ENCODE peak calls at places on chromosomes 6 and 20, in five cellular contexts. One of them, this sample, is unnamed.

GRCh38 chr6:38724343-38724742 is 9.2 kb downstream of the DNAH8 start:
- DNase-seq in epithelial cell of esophagus: peak
- DNase-seq in amygdala: no peak
- DNase-seq in IMR-90: no peak
- DNase-seq in RCC 7860: no peak
- DNase-seq in this sample: no peak

GRCh38 chr6:31901415-31901952 is 402 bp downstream of the ZBTB12 start:
- DNase-seq in RCC 7860: no peak
- DNase-seq in IMR-90: peak
- DNase-seq in amygdala: peak
- DNase-seq in epithelial cell of esophagus: peak
- DNase-seq in this sample: peak

GRCh38 chr6:158415666-158416065 is 103.4 kb downstream of the TULP4 start:
- DNase-seq in epithelial cell of esophagus: no peak
- DNase-seq in RCC 7860: no peak
- DNase-seq in IMR-90: no peak
- DNase-seq in amygdala: no peak
- DNase-seq in this sample: peak

GRCh38 chr6:16681260-16681873 is 79.9 kb downstream of the ATXN1 start:
- DNase-seq in IMR-90: peak
- DNase-seq in RCC 7860: peak
- DNase-seq in amygdala: no peak
- DNase-seq in epithelial cell of esophagus: peak
- DNase-seq in this sample: peak

GRCh38 chr6:158047120-158047518 is 65.5 kb downstream of the SYNJ2 start:
- DNase-seq in epithelial cell of esophagus: no peak
- DNase-seq in RCC 7860: peak
- DNase-seq in IMR-90: peak
- DNase-seq in amygdala: no peak
- DNase-seq in this sample: peak

GRCh38 chr6:74631558-74631957 is 574.3 kb downstream of the COL12A1 start:
- DNase-seq in RCC 7860: no peak
- DNase-seq in amygdala: no peak
- DNase-seq in IMR-90: peak
- DNase-seq in epithelial cell of esophagus: no peak
- DNase-seq in this sample: no peak

GRCh38 chr20:8372819-8373218 is 240.8 kb downstream of the PLCB1 start:
- DNase-seq in amygdala: no peak
- DNase-seq in IMR-90: no peak
- DNase-seq in RCC 7860: no peak
- DNase-seq in epithelial cell of esophagus: no peak
- DNase-seq in this sample: no peak

GRCh38 chr6:6915813-6916547 is 191.8 kb upstream of the RREB1 start:
- DNase-seq in amygdala: peak
- DNase-seq in epithelial cell of esophagus: no peak
- DNase-seq in IMR-90: peak
- DNase-seq in RCC 7860: no peak
- DNase-seq in this sample: peak

GRCh38 chr20:50110141-50111047 is 2.6 kb downstream of the UBE2V1 start:
- DNase-seq in epithelial cell of esophagus: peak
- DNase-seq in amygdala: no peak
- DNase-seq in RCC 7860: peak
- DNase-seq in IMR-90: no peak
- DNase-seq in this sample: no peak

GRCh38 chr20:16974080-16974854 is 226.1 kb downstream of the OTOR start:
- DNase-seq in epithelial cell of esophagus: no peak
- DNase-seq in IMR-90: no peak
- DNase-seq in amygdala: no peak
- DNase-seq in RCC 7860: no peak
- DNase-seq in this sample: no peak

GRCh38 chr6:31070711-31071197 is 41.6 kb downstream of the C6orf15 start:
- DNase-seq in epithelial cell of esophagus: peak
- DNase-seq in IMR-90: peak
- DNase-seq in RCC 7860: peak
- DNase-seq in amygdala: peak
- DNase-seq in this sample: peak

GRCh38 chr6:41442800-41443501 is 103.2 kb upstream of the FOXP4 start:
- DNase-seq in epithelial cell of esophagus: no peak
- DNase-seq in amygdala: no peak
- DNase-seq in RCC 7860: no peak
- DNase-seq in IMR-90: peak
- DNase-seq in this sample: peak

GRCh38 chr6:113184291-113184690 is 672.9 kb upstream of the MARCKS start:
- DNase-seq in IMR-90: peak
- DNase-seq in epithelial cell of esophagus: no peak
- DNase-seq in amygdala: no peak
- DNase-seq in RCC 7860: peak
- DNase-seq in this sample: peak

GRCh38 chr6:154876776-154877175 is 118.3 kb upstream of the TIAM2 start:
- DNase-seq in IMR-90: no peak
- DNase-seq in RCC 7860: no peak
- DNase-seq in epithelial cell of esophagus: no peak
- DNase-seq in amygdala: no peak
- DNase-seq in this sample: no peak

GRCh38 chr6:127342296-127342945 is 988 bp downstream of the ECHDC1 start:
- DNase-seq in epithelial cell of esophagus: no peak
- DNase-seq in RCC 7860: peak
- DNase-seq in IMR-90: peak
- DNase-seq in amygdala: no peak
- DNase-seq in this sample: peak

This sample was measured in fibroblast of lung.